ENCODE peak calls at places on chromosomes 6 and 20, in six cellular contexts. One of them, this sample, is unnamed.

GRCh38 chr20:54633903-54634302 is 158.5 kb downstream of the DOK5 start:
- DNase-seq in ascending aorta: no peak
- DNase-seq in cardiac muscle cell: no peak
- DNase-seq in GM23248: no peak
- DNase-seq in adipocyte: no peak
- DNase-seq in H9: no peak
- DNase-seq in this sample: no peak

GRCh38 chr6:3742426-3743344 is 8.8 kb downstream of the PXDC1 start:
- DNase-seq in ascending aorta: peak; percentile 91
- DNase-seq in cardiac muscle cell: peak; percentile 82
- DNase-seq in GM23248: peak; percentile 85
- DNase-seq in adipocyte: peak; percentile 91
- DNase-seq in H9: peak; percentile 86
- DNase-seq in this sample: peak; percentile 78

GRCh38 chr6:110415297-110415916 is at the start of gene DDO:
- DNase-seq in ascending aorta: peak; percentile 95
- DNase-seq in cardiac muscle cell: peak; percentile 42
- DNase-seq in GM23248: peak; percentile 9
- DNase-seq in adipocyte: no peak
- DNase-seq in H9: no peak
- DNase-seq in this sample: peak; percentile 61

GRCh38 chr6:50822078-50822476 is 3.4 kb downstream of the TFAP2B start:
- DNase-seq in ascending aorta: no peak
- DNase-seq in cardiac muscle cell: no peak
- DNase-seq in GM23248: peak; percentile 16
- DNase-seq in adipocyte: no peak
- DNase-seq in H9: no peak
- DNase-seq in this sample: no peak

GRCh38 chr6:34656378-34657036 is 40.1 kb downstream of the ILRUN start:
- DNase-seq in ascending aorta: no peak
- DNase-seq in cardiac muscle cell: peak; percentile 57
- DNase-seq in GM23248: peak; percentile 87
- DNase-seq in adipocyte: peak; percentile 87
- DNase-seq in H9: no peak
- DNase-seq in this sample: peak; percentile 80

GRCh38 chr6:41942045-41942851 is 640 bp upstream of the CCND3 start:
- DNase-seq in ascending aorta: no peak
- DNase-seq in cardiac muscle cell: no peak
- DNase-seq in GM23248: peak; percentile 91
- DNase-seq in adipocyte: peak; percentile 84
- DNase-seq in H9: no peak
- DNase-seq in this sample: no peak

GRCh38 chr6:126788961-126789365 is 329.5 kb upstream of the RSPO3 start:
- DNase-seq in ascending aorta: no peak
- DNase-seq in cardiac muscle cell: no peak
- DNase-seq in GM23248: peak; percentile 58
- DNase-seq in adipocyte: no peak
- DNase-seq in H9: no peak
- DNase-seq in this sample: no peak

GRCh38 chr6:144434308-144434990 is 149.3 kb downstream of the UTRN start:
- DNase-seq in ascending aorta: no peak
- DNase-seq in cardiac muscle cell: peak; percentile 86
- DNase-seq in GM23248: peak; percentile 96
- DNase-seq in adipocyte: peak; percentile 86
- DNase-seq in H9: no peak
- DNase-seq in this sample: peak; percentile 74

GRCh38 chr6:95203153-95203754 is 374.1 kb upstream of the MANEA start:
- DNase-seq in ascending aorta: no peak
- DNase-seq in cardiac muscle cell: peak; percentile 55
- DNase-seq in GM23248: peak; percentile 36
- DNase-seq in adipocyte: peak; percentile 42
- DNase-seq in H9: no peak
- DNase-seq in this sample: peak; percentile 19

GRCh38 chr6:170285482-170285881 is 5.4 kb downstream of the DLL1 start:
- DNase-seq in ascending aorta: peak; percentile 47
- DNase-seq in cardiac muscle cell: no peak
- DNase-seq in GM23248: no peak
- DNase-seq in adipocyte: no peak
- DNase-seq in H9: no peak
- DNase-seq in this sample: no peak

DNA sequence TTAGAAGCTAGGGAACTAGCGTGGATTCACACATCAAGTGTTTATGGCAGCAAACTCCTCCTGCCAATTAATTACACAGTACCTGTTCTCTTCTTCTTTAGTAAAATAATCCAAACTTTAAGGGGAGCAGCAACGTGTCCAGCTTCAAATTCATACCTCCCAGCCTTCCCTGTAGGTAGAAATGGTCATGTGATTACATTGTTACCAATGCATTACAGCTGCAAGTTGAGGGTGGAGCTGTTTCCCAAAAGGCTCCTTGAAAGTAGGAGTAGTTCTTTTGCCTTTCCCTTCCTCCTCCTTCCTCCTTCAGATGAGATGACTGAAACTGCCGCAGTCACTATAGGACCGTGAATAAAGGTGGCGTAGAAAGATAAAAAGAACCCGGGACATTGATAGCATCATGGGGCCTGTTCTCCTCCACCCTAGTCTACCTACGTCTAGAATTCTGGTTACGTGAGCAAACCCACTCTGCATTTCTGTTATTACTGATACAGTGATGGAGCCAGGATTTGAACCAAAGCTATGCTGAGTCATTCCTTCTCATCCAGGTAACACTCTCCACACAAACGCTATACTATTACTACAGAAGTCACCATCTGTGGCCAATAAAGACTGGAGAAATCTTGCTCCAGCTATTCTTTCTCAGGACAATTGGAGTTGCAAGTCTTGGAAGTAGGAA is 18.2 kb downstream of the LINC00237 start:
- DNase-seq in ascending aorta: no peak
- DNase-seq in cardiac muscle cell: no peak
- DNase-seq in GM23248: no peak
- DNase-seq in adipocyte: no peak
- DNase-seq in H9: no peak
- DNase-seq in this sample: no peak
- H3K27me3 ChIP-seq in ascending aorta: no peaks in the 10 kb centered on the region
- H3K27me3 ChIP-seq in cardiac muscle cell: peaks cover 8% of the 10 kb centered on the region
- H3K27me3 ChIP-seq in GM23248: peaks cover 22% of the 10 kb centered on the region
- H3K27me3 ChIP-seq in adipocyte: peaks cover 48% of the 10 kb centered on the region
- H3K27me3 ChIP-seq in H9: no peaks in the 10 kb centered on the region
- H3K27me3 ChIP-seq in this sample: peaks cover 9% of the 10 kb centered on the region

GRCh38 chr20:49356676-49357075 is 78.8 kb upstream of the ZNFX1 start:
- DNase-seq in ascending aorta: no peak
- DNase-seq in cardiac muscle cell: no peak
- DNase-seq in GM23248: no peak
- DNase-seq in adipocyte: no peak
- DNase-seq in H9: no peak
- DNase-seq in this sample: no peak

GRCh38 chr20:49360242-49360968 is 82.5 kb upstream of the ZNFX1 start:
- DNase-seq in ascending aorta: no peak
- DNase-seq in cardiac muscle cell: no peak
- DNase-seq in GM23248: no peak
- DNase-seq in adipocyte: no peak
- DNase-seq in H9: no peak
- DNase-seq in this sample: no peak

GRCh38 chr20:49366687-49367086 is 88.8 kb upstream of the ZNFX1 start:
- DNase-seq in ascending aorta: no peak
- DNase-seq in cardiac muscle cell: no peak
- DNase-seq in GM23248: no peak
- DNase-seq in adipocyte: no peak
- DNase-seq in H9: no peak
- DNase-seq in this sample: no peak

GRCh38 chr20:49367113-49367512 is 89.3 kb upstream of the ZNFX1 start:
- DNase-seq in ascending aorta: no peak
- DNase-seq in cardiac muscle cell: no peak
- DNase-seq in GM23248: peak; percentile 19
- DNase-seq in adipocyte: no peak
- DNase-seq in H9: no peak
- DNase-seq in this sample: no peak

DNA sequence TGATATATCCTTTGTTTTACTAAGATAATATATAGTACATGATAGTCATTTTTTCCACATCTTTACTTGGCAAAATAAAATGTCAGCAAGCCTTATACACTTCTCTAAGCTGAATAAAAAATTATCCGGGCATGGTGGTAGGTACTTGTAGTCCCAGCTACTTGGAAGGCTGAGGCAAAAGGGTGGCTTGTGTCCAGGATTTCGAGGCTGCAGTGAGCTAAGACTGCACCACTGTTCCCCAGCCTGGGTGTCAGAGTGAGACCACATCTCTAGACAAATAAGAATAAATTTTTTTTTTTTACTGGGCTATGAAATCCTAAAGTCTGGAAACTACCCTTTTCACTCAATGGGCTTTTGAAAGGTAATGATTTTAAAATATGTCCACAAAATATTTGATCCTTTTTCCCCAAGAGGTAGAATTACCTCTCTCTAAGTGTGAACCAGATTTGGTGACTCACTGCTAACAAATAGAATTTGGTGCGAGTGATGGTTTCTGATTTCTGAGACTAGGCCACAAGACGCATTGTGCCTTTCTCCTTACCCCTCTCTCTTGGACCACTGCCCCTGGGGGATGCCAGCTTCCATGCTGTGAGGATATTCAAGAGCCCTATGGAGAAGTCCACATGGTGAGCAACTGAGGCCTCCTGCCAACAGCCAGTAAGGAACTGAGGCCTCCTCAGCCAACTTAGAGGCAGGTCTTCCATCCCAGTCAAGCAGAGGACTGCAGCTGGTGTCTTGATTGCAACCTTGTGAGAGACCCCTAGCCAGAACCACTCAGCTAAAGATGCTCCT is 84.2 kb upstream of the ZNFX1 start:
- DNase-seq in ascending aorta: no peak
- DNase-seq in cardiac muscle cell: no peak
- DNase-seq in GM23248: no peak
- DNase-seq in adipocyte: no peak
- DNase-seq in H9: no peak
- DNase-seq in this sample: no peak
- H3K27me3 ChIP-seq in ascending aorta: no peaks in the 10 kb centered on the region
- H3K27me3 ChIP-seq in cardiac muscle cell: no peaks in the 10 kb centered on the region
- H3K27me3 ChIP-seq in GM23248: peaks cover 4% of the 10 kb centered on the region
- H3K27me3 ChIP-seq in adipocyte: peaks cover 9% of the 10 kb centered on the region
- H3K27me3 ChIP-seq in H9: no peaks in the 10 kb centered on the region
- H3K27me3 ChIP-seq in this sample: peaks cover 10% of the 10 kb centered on the region

DNA sequence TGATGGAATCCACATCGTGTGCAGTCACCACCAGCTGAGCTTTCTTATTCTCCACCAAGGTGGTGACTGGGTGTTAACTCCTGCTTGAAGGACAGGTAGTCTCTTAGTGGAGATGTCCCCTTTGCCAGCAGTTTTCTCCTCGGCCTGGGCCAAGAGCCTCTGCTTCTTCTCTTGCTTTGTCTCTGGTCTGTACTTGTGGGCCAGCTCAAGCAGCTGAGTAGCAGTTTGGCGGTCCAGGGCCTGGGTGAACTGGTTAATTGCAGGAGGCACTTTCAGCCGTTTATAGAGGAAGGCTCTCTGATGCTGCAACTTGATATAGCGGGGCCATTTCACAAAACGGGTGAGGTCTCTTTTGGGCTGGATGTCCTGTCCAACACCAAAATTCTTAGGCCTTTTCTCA is 76.0 kb upstream of the NNAT start:
- DNase-seq in ascending aorta: no peak
- DNase-seq in cardiac muscle cell: no peak
- DNase-seq in GM23248: no peak
- DNase-seq in adipocyte: no peak
- DNase-seq in H9: no peak
- DNase-seq in this sample: no peak
- H3K27me3 ChIP-seq in ascending aorta: no peaks in the 10 kb centered on the region
- H3K27me3 ChIP-seq in cardiac muscle cell: no peaks in the 10 kb centered on the region
- H3K27me3 ChIP-seq in GM23248: no peaks in the 10 kb centered on the region
- H3K27me3 ChIP-seq in adipocyte: peaks cover 69% of the 10 kb centered on the region
- H3K27me3 ChIP-seq in H9: no peaks in the 10 kb centered on the region
- H3K27me3 ChIP-seq in this sample: peaks cover 15% of the 10 kb centered on the region

GRCh38 chr20:13220194-13220856 is 749 bp upstream of the ISM1 start:
- DNase-seq in ascending aorta: peak; percentile 80
- DNase-seq in cardiac muscle cell: peak; percentile 38
- DNase-seq in GM23248: peak; percentile 54
- DNase-seq in adipocyte: peak; percentile 48
- DNase-seq in H9: peak; percentile 78
- DNase-seq in this sample: peak; percentile 10

GRCh38 chr20:13212750-13213149 is 8.3 kb upstream of the ISM1 start:
- DNase-seq in ascending aorta: no peak
- DNase-seq in cardiac muscle cell: no peak
- DNase-seq in GM23248: peak; percentile 85
- DNase-seq in adipocyte: peak; percentile 48
- DNase-seq in H9: no peak
- DNase-seq in this sample: peak; percentile 35

GRCh38 chr20:13219327-13220193 is 1.5 kb upstream of the ISM1 start:
- DNase-seq in ascending aorta: no peak
- DNase-seq in cardiac muscle cell: no peak
- DNase-seq in GM23248: no peak
- DNase-seq in adipocyte: no peak
- DNase-seq in H9: peak; percentile 38
- DNase-seq in this sample: no peak

GRCh38 chr20:13213335-13213734 is 7.7 kb upstream of the ISM1 start:
- DNase-seq in ascending aorta: no peak
- DNase-seq in cardiac muscle cell: no peak
- DNase-seq in GM23248: peak; percentile 22
- DNase-seq in adipocyte: no peak
- DNase-seq in H9: no peak
- DNase-seq in this sample: no peak

GRCh38 chr20:13216533-13216932 is 4.5 kb upstream of the ISM1 start:
- DNase-seq in ascending aorta: no peak
- DNase-seq in cardiac muscle cell: no peak
- DNase-seq in GM23248: no peak
- DNase-seq in adipocyte: no peak
- DNase-seq in H9: no peak
- DNase-seq in this sample: no peak
- H3K27me3 ChIP-seq in ascending aorta: peaks cover 5% of the 10 kb centered on the region
- H3K27me3 ChIP-seq in cardiac muscle cell: peaks cover 68% of the 10 kb centered on the region
- H3K27me3 ChIP-seq in GM23248: peaks cover 68% of the 10 kb centered on the region
- H3K27me3 ChIP-seq in adipocyte: no peaks in the 10 kb centered on the region
- H3K27me3 ChIP-seq in H9: peaks cover 20% of the 10 kb centered on the region
- H3K27me3 ChIP-seq in this sample: peaks cover 26% of the 10 kb centered on the region

DNA sequence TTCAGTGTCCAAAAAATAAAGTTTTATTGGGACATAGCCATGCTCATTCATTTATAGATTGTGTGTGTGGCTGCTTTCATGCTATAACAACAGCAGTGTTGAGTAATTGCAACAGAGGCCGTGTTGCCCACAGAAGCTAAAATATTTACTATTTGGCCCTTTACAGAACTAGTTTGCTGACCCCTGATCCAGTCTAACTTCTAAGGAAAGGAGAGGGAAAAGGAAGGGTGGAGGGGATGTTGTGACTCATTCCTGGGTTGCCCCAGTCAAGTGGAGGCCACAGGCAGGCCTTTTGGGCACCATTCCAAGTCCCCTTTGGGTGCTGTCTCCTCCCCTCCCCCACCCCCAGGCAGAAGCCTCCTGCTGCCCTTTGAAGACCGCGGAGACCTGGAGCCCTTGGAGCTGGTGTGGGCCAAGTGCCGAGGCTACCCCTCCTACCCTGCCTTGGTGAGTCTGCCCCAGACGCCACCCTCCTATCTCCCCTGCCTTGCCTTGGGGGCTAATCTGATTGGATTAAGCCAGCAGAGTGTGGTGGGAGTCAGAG is 28.4 kb downstream of the BRPF3 start:
- DNase-seq in ascending aorta: no peak
- DNase-seq in cardiac muscle cell: peak; percentile 61
- DNase-seq in GM23248: no peak
- DNase-seq in adipocyte: no peak
- DNase-seq in H9: no peak
- DNase-seq in this sample: peak; percentile 63
- H3K27me3 ChIP-seq in ascending aorta: no peaks in the 10 kb centered on the region
- H3K27me3 ChIP-seq in cardiac muscle cell: no peaks in the 10 kb centered on the region
- H3K27me3 ChIP-seq in GM23248: no peaks in the 10 kb centered on the region
- H3K27me3 ChIP-seq in adipocyte: no peaks in the 10 kb centered on the region
- H3K27me3 ChIP-seq in H9: no peaks in the 10 kb centered on the region
- H3K27me3 ChIP-seq in this sample: no peaks in the 10 kb centered on the region